ENCODE peak calls at places on chromosomes 1 and 21, in four cellular contexts. Y is activated T-helper 1 cell treated with anti-CD3 and anti-CD28 coated beads, Interleukin-2, amount 50 U/mL, for 16 hours; X is tibial nerve; R is fibroblast of the conjunctiva. E is an unnamed sample.

GRCh38 chr1:234961468-234962339 is 166.9 kb downstream of the TOMM20 start:
- DNase-seq in Y (no peak), X (no peak), R (peak; percentile 80), E (peak; percentile 79)

GRCh38 chr1:21335088-21335678 is 44.9 kb upstream of the ECE1 start:
- DNase-seq in Y (no peak), X (no peak), R (no peak), E (no peak)

GRCh38 chr1:197180252-197180878 is 33.9 kb upstream of the ASPM start:
- DNase-seq in Y (no peak), X (no peak), R (peak; percentile 40), E (peak; percentile 36)

GRCh38 chr1:82838066-82838465 is 1037.3 kb downstream of the ADGRL2 start:
- DNase-seq in Y (no peak), X (no peak), R (no peak), E (no peak)

GRCh38 chr1:93651695-93652094 is 29.9 kb downstream of the BCAR3 start:
- DNase-seq in Y (no peak), X (no peak), R (no peak), E (no peak)

GRCh38 chr1:47575855-47576757 is 138.3 kb downstream of the FOXD2 start:
- DNase-seq in Y (no peak), X (no peak), R (no peak), E (no peak)

GRCh38 chr21:31974454-31974985 is 101.7 kb downstream of the HUNK start:
- DNase-seq in Y (no peak), X (no peak), R (no peak), E (no peak)

GRCh38 chr1:21225065-21225464 is 48.4 kb upstream of the EIF4G3 start:
- DNase-seq in Y (no peak), X (no peak), R (no peak), E (no peak)

GRCh38 chr1:64269558-64269884 is 66.1 kb downstream of the UBE2U start:
- DNase-seq in Y (no peak), X (no peak), R (no peak), E (no peak)

GRCh38 chr1:42922687-42923366 is 35.8 kb downstream of the SLC2A1 start:
- DNase-seq in Y (peak; percentile 31), X (no peak), R (peak; percentile 43), E (peak; percentile 66)

GRCh38 chr1:2946999-2947650 is 74.1 kb upstream of the ACTRT2 start:
- DNase-seq in Y (no peak), X (no peak), R (no peak), E (no peak)

GRCh38 chr1:8871965-8872399 is 6.5 kb downstream of the ENO1 start:
- DNase-seq in Y (no peak), X (no peak), R (no peak), E (no peak)

GRCh38 chr1:119141020-119141424 is 569 bp upstream of the WARS2 start:
- DNase-seq in Y (peak; percentile 4), X (peak; percentile 18), R (no peak), E (no peak)

GRCh38 chr1:3610165-3610822 is 1.0 kb downstream of the MEGF6 start:
- DNase-seq in Y (no peak), X (no peak), R (no peak), E (no peak)

GRCh38 chr1:87330201-87330953 is 1.7 kb downstream of the LMO4 start:
- DNase-seq in Y (no peak), X (no peak), R (no peak), E (no peak)

GRCh38 chr1:154608522-154609294 is 722 bp upstream of the ADAR start:
- DNase-seq in Y (peak; percentile 21), X (no peak), R (no peak), E (peak; percentile 39)

E was measured in astrocyte of the cerebellum.